ENCODE peak calls at places on chromosomes 16 and 17, in six cellular contexts. V, T, A, Y, W and B are unnamed samples.

GRCh38 chr17:66817750-66818149 is 17.2 kb upstream of the CACNG5 start:
- DNase-seq in V (no peak), T (no peak), A (no peak), Y (no peak), W (no peak), B (no peak)

GRCh38 chr16:280552-280951 is at the start of gene ARHGDIG:
- DNase-seq in V (no peak), T (no peak), A (no peak), Y (no peak), W (no peak), B (no peak)

GRCh38 chr17:81453049-81453448 is 57.8 kb downstream of the BAHCC1 start:
- DNase-seq in V (no peak), T (no peak), A (no peak), Y (no peak), W (no peak), B (no peak)

GRCh38 chr16:20851601-20852000 is 45.3 kb downstream of the REXO5 start:
- DNase-seq in V (peak), T (peak), A (no peak), Y (peak), W (no peak), B (no peak)

GRCh38 chr16:50668368-50669008 is 12.6 kb downstream of the SNX20 start:
- DNase-seq in V (peak), T (no peak), A (no peak), Y (no peak), W (peak), B (no peak)

GRCh38 chr16:27436921-27437650 is 35.1 kb downstream of the IL21R start:
- DNase-seq in V (no peak), T (peak), A (no peak), Y (no peak), W (no peak), B (no peak)

GRCh38 chr16:7405166-7405565 is 72.5 kb downstream of the RBFOX1 start:
- DNase-seq in V (no peak), T (peak), A (no peak), Y (no peak), W (peak), B (no peak)

GRCh38 chr17:16215965-16216316 is 607 bp upstream of the NCOR1 start:
- DNase-seq in V (no peak), T (no peak), A (peak), Y (no peak), W (no peak), B (no peak)

GRCh38 chr17:73272906-73273218 is 11.2 kb upstream of the CPSF4L start:
- DNase-seq in V (no peak), T (no peak), A (no peak), Y (no peak), W (no peak), B (no peak)

GRCh38 chr16:23679274-23679985 is 741 bp downstream of the PLK1 start:
- DNase-seq in V (no peak), T (no peak), A (peak), Y (peak), W (no peak), B (peak)

DNA sequence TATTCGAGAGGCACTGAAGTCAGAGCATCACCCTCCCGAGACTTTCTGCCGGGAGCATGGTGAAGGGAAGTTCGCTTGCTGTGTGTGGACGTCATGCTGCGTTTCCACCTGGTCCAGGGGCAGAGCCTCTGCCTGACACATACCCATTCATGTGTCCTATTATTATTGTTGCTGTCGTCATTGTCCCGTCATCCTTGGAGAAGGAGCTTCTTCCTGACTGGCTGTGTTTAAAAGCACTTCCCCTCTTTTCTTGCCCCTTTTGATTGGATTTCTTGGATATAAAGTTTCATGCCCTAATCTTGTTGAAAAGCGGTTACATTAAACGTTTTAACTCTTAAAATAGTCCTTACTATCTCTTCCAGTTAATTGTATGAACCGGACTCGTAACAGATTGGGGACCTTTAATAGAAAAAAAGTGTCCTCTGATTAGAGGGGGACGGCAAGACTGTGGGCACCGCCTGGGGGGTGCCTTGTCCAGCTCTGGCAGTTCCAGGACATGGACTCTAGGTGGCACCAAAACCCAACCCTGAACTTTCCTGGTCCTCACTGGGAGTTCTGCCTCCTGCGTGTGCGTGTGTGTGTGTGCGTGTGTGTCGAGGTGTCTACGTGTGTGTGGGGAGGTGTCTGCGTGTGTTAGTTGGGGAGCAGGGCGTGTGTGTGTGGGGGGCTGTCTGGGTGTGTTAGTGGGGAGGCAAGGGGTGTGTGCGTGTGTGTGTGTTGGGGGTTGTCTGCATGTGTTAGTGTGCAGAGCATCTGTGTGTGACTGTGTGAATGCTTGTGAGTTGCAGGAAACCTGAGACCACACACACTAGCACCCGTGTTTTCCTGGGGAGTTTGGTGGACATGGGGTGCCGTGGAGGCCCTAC is 133.3 kb upstream of the CIBAR2 start:
- DNase-seq in V (no peak), T (no peak), A (peak), Y (peak), W (peak), B (peak)
- TF ChIP-seq CTCF in V (peak), T (peak), A (peak), Y (peak), W (peak), B (peak)

DNA sequence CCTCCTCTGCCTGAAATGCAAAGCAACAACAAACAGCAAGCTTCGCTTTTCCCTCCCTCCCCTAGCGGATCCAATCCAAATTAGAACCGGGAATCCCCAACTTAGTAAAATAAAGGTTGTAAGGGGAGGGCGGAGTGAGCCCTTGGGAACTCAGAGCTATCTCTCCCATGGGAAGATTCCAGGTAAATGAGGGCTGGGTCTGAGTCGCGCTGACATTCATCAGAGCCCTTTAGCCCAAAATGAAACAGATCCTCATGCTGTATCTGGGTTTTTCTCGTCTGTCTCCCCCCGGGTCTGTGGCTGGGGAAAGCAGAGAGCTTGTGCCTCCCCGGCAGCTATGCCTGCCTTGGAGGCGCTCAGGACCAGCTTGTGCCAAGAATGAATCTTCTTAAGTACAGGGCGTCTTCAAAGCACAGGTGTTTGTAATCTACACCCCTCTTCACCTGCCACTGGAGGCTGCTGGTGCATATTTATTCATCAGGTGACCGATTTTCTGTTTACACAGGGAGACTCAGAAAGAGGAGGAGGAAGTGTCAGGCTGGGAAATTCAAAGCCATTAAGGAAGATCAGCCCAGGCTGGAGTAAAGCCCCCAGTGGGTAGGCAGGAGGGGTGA is 55.0 kb upstream of the GSE1 start:
- DNase-seq in V (peak), T (no peak), A (no peak), Y (no peak), W (no peak), B (no peak)
- TF ChIP-seq CTCF in V (no peak), T (no peak), A (no peak), Y (no peak), W (no peak), B (no peak)

GRCh38 chr17:79304907-79305306 is 230.3 kb downstream of the ENGASE start:
- DNase-seq in V (no peak), T (no peak), A (peak), Y (no peak), W (no peak), B (no peak)
- TF ChIP-seq CTCF in V (no peak), T (no peak), A (no peak), Y (no peak), W (no peak), B (no peak)

DNA sequence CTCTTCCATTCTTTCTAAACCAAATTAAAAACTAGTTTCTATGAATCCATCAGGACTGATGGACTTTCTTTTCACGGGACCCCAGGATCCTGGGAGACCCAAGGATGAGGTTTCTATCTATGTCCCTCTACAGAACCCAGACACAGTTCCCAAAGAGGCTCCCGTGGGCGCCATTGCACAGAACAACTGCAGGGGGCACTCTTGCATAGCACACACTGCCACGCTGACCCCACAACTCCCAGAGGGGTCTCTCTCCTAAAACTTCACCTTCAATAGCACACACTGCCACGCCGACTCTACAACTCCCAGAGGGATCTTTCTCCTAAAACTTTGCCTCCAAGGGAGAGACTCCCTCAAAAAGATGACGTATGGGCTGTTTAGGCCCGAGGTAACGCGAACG is 9.0 kb downstream of the ABR start:
- DNase-seq in V (peak), T (no peak), A (peak), Y (no peak), W (no peak), B (no peak)
- TF ChIP-seq CTCF in V (peak), T (peak), A (peak), Y (peak), W (no peak), B (peak)

DNA sequence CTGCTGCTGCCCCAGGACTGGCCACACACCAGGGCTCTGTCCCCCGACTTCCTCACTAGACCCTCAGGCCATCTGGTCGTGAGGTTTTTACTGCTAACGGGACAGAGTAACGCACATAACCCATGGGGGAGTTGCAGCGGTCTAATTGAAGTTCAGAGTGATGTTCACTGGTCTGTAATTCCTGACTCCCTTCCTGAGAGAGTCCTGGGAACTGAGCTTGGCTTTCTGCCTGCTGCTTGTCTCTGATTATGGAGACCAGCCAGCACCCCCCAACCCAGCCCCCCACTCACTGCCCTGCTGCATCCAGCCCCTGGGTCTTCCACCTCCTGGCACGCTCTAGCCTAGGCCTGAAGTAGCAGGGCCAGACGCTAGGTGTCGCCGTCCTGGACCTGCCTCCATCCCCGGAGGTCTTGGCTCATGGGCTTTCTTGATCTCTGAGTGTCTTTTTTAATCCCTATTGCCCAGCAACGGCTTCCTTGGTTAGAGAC is 192.9 kb downstream of the CCDC182 start:
- DNase-seq in V (peak), T (no peak), A (peak), Y (peak), W (peak), B (peak)
- TF ChIP-seq CTCF in V (peak), T (peak), A (peak), Y (peak), W (peak), B (peak)

GRCh38 chr17:21289175-21289901 is 4.8 kb downstream of the MAP2K3 start:
- DNase-seq in V (no peak), T (no peak), A (no peak), Y (no peak), W (no peak), B (no peak)

GRCh38 chr17:21289902-21290571 is 5.5 kb downstream of the MAP2K3 start:
- DNase-seq in V (no peak), T (no peak), A (no peak), Y (no peak), W (no peak), B (no peak)

GRCh38 chr17:21287703-21288449 is 3.4 kb downstream of the MAP2K3 start:
- DNase-seq in V (peak), T (peak), A (no peak), Y (peak), W (no peak), B (no peak)

GRCh38 chr17:21286771-21287702 is 2.5 kb downstream of the MAP2K3 start:
- DNase-seq in V (peak), T (peak), A (no peak), Y (no peak), W (no peak), B (no peak)

DNA sequence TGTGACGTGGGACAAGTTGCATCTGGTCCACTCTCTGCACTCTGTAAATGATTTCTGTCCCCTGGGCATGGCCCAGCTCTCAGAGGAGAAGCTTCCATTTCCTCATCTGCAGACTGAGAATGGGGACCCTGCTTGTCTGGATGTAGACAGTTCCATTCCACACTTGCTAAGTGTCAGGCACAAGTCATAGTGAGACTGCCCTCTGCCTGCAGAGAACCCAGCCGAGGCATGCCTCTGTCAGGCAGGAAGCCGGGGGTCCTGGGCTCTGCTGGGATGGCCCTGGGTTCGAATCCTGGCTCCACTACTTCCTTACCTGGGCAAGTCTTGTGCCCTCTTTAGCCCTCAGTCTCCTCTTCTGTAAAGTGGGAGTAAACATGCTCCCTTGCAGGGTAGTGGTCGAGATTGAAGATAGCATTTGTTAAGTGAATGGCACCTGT is 4.1 kb downstream of the MAP2K3 start:
- DNase-seq in V (no peak), T (no peak), A (no peak), Y (no peak), W (no peak), B (no peak)
- TF ChIP-seq CTCF in V (no peak), T (no peak), A (no peak), Y (peak), W (no peak), B (no peak)

DNA sequence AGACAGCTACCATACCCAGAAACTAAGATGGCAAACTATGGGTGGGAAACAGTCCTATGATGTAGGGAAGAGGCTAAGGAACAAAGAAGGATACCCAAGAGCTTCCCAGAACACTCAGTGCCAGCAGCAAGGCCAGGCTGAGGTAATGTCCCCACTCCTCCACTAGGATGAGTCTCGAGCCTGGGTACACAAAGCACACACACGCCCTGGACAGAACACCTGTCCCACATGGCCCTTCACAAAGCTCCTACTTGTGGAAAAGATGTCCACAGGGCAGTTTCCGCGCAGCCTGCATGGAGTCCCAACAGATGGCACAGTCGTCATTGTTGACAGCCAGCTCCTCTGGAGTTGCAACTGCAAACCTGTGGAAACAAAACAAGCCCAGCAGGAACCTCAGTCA is 23.9 kb downstream of the AMFR start:
- DNase-seq in V (no peak), T (no peak), A (peak), Y (no peak), W (peak), B (no peak)
- TF ChIP-seq CTCF in V (peak), T (peak), A (peak), Y (peak), W (peak), B (peak)

GRCh38 chr17:510223-510917 is 157.8 kb upstream of the RPH3AL start:
- DNase-seq in V (no peak), T (no peak), A (no peak), Y (no peak), W (no peak), B (no peak)

GRCh38 chr17:511833-512251 is 159.2 kb upstream of the RPH3AL start:
- DNase-seq in V (no peak), T (no peak), A (no peak), Y (no peak), W (no peak), B (no peak)

GRCh38 chr17:512926-513325 is 160.3 kb upstream of the RPH3AL start:
- DNase-seq in V (no peak), T (no peak), A (no peak), Y (no peak), W (no peak), B (no peak)

GRCh38 chr17:512311-512710 is 159.7 kb upstream of the RPH3AL start:
- DNase-seq in V (no peak), T (no peak), A (no peak), Y (no peak), W (no peak), B (no peak)

DNA sequence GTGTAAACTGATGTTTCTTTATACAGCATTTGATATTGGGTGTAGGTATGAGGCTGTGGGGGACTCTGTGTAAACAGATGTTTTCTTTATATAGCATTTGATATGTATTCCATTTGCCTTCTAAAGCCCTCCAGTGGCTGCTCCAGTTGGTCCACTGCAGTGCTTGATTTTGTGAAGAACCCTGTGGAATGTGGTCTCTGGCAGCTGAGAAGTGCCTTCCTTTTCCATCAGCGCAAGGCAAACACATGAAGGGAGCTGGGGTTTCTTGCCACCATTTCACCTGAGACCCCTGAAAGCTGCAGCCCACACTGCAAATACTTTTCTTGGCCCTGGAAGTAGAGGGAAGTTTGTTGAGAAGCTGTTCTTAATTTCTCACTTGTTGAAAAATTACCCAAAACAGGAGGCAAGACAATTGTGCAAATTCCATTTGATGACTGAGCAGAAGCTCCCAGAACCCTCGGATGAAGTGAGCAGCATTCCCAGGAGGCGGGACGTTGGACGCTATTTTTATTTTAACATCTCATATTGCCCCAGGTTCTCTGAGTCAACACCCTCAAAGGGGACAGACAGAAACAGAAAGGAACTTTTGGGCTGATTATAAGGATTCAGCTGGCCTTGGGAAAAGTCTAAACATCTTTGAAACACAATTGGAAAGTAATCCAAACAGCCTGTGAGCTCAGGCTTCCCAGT is 158.5 kb upstream of the RPH3AL start:
- DNase-seq in V (no peak), T (no peak), A (no peak), Y (peak), W (no peak), B (no peak)
- TF ChIP-seq CTCF in V (no peak), T (no peak), A (no peak), Y (no peak), W (no peak), B (no peak)